ENCODE peak calls at places on chromosomes 6 and 20, in five cellular contexts. I is stomach; Y is naive thymus-derived CD4-positive, alpha-beta T cell; K is mucosa of descending colon; J is cardiac muscle cell. C is an unnamed sample.

GRCh38 chr6:121354764-121355163 is 20.5 kb upstream of the TBC1D32 start:
- DNase-seq in Y (no peak), K (no peak), J (no peak), I (no peak), C (peak; percentile 14)

GRCh38 chr6:32853541-32854375 is at the start of the genes PSMB9 and TAP1:
- DNase-seq in J (peak; percentile 94), I (peak; percentile 96), Y (peak; percentile 97), K (peak; percentile 96), C (peak; percentile 81)

GRCh38 chr20:57180954-57181353 is 85.5 kb downstream of the BMP7 start:
- DNase-seq in Y (no peak), J (no peak), I (no peak), K (no peak), C (no peak)

GRCh38 chr6:79111549-79111948 is 33.5 kb upstream of the PHIP start:
- DNase-seq in K (no peak), I (no peak), Y (no peak), J (no peak), C (no peak)

GRCh38 chr20:49712918-49713778 is 530 bp downstream of the B4GALT5 start:
- DNase-seq in Y (peak; percentile 21), K (peak; percentile 73), I (peak; percentile 44), J (no peak), C (peak; percentile 43)

GRCh38 chr6:90266845-90267621 is 29.6 kb downstream of the BACH2 start:
- DNase-seq in Y (peak; percentile 86), J (no peak), K (no peak), I (no peak), C (no peak)

GRCh38 chr6:169188051-169188863 is 65.4 kb downstream of the THBS2 start:
- DNase-seq in Y (no peak), K (no peak), I (no peak), J (peak; percentile 84), C (no peak)

GRCh38 chr6:116136933-116137340 is 11.0 kb upstream of the COL10A1 start:
- DNase-seq in Y (no peak), I (no peak), J (peak; percentile 49), K (no peak), C (no peak)

GRCh38 chr20:43534791-43535350 is 24.0 kb upstream of the SGK2 start:
- DNase-seq in I (no peak), J (no peak), Y (no peak), K (no peak), C (no peak)

GRCh38 chr20:38573381-38573780 is 7.6 kb upstream of the ADIG start:
- DNase-seq in J (no peak), I (no peak), K (no peak), Y (no peak), C (no peak)
- H3K36me3 ChIP-seq in J (peaks cover 37% of the 10 kb centered on the region), I (peaks cover 95% of the 10 kb centered on the region), K (peaks cover 11% of the 10 kb centered on the region), Y (peaks cover 7% of the 10 kb centered on the region), C (peaks cover 15% of the 10 kb centered on the region)

GRCh38 chr20:61737812-61738443 is 327.8 kb downstream of the TAF4 start:
- DNase-seq in J (no peak), I (no peak), Y (no peak), K (no peak), C (no peak)
- H3K4me1 ChIP-seq in J (no peaks in the 10 kb centered on the region), I (no peaks in the 10 kb centered on the region), Y (no peaks in the 10 kb centered on the region), K (no peaks in the 10 kb centered on the region), C (no peaks in the 10 kb centered on the region)

DNA sequence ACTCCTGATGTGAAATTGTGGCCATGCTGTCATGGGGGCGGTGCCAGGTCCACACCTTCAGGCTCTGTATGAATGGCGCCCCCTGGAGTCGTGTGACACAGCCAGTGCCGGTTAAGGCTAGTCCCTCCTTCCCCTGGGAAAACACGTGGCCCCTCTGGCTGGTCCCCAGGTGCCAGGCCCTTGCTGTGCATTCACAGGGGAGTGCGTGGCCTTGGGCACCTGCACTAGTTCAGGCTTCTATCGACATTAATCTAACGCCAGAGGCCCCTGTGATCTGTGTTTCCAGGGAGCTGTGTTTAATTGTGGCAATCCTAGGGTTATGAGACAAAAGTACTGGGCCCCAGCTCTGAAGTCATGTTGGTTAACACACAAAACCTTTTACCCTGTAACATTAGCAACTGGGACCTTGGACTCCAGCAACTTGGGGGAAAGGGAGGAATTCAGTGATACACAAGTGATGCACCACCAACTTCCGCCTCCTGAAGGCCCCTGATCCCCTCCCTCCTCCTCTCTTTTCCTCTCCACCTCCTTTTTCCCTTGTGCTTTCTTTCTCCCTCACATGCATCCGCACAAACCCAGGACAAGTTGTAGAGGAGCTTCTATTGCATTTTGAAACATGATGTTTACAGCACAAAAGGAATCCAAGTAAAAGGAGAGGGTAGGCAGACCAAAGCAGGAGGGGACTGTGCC is 74.0 kb downstream of the SSR1 start:
- DNase-seq in K (peak; percentile 93), J (peak; percentile 68), I (peak; percentile 96), Y (peak; percentile 72), C (peak; percentile 95)
- H3K36me3 ChIP-seq in K (no peaks in the 10 kb centered on the region), J (peaks cover 4% of the 10 kb centered on the region), I (peaks cover 39% of the 10 kb centered on the region), Y (no peaks in the 10 kb centered on the region), C (peaks cover 2% of the 10 kb centered on the region)

DNA sequence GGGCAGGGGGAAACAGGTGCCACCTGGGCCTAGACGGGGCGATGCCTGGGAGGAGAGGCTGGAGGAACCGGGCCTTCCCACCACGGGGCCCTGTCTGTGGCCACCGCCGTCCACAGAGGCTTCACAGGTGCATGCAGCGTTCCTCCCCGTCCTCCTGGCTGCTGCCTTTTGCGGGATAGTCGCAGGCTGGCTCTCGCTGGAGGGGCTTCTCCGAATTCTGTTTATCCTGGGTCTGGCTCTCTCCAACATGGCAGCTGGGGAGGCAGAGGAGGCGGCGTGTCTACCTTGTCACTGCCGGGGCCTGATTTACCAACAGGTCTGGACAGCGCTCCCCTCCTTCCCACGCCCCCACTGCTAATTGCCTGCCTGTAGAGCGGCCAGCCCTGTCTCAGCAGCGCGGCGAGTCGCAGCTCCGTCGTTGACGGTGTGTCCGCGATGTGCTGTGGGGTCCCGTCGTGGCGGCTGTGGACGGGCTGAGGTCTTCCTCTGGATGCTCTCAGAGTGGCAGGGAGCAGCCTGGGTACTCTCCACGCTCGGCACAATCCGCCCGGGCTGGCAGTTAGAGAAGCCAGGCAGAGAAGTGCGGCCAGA is 262.9 kb downstream of the TAF4 start:
- DNase-seq in I (no peak), Y (no peak), J (no peak), K (peak; percentile 5), C (no peak)
- H3K4me1 ChIP-seq in I (peaks cover 21% of the 10 kb centered on the region), Y (no peaks in the 10 kb centered on the region), J (no peaks in the 10 kb centered on the region), K (no peaks in the 10 kb centered on the region), C (no peaks in the 10 kb centered on the region)

DNA sequence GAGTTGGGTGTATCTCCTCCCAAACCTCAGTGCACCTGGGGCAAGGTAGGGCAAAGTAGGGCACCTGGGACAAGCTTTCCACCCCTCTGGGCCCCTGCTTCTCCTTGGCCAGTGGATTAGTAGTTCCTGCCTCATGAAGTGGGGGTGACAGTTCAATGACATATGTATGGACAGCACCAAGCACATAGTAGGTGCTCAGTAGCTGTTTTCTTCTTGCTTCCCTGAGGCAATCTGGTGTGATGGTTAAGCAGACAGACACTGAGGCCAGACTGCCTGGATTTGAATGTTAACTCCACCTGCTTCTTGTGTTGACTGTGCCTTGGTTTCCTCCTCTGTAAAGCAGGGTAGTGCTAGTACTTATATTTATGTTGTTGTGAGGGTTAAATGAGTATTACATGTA is 25.8 kb downstream of the EPB41L1 start:
- DNase-seq in K (no peak), Y (no peak), J (no peak), I (no peak), C (no peak)
- H3K36me3 ChIP-seq in K (no peaks in the 10 kb centered on the region), Y (no peaks in the 10 kb centered on the region), J (peaks cover 10% of the 10 kb centered on the region), I (peaks cover 94% of the 10 kb centered on the region), C (peaks cover 15% of the 10 kb centered on the region)

DNA sequence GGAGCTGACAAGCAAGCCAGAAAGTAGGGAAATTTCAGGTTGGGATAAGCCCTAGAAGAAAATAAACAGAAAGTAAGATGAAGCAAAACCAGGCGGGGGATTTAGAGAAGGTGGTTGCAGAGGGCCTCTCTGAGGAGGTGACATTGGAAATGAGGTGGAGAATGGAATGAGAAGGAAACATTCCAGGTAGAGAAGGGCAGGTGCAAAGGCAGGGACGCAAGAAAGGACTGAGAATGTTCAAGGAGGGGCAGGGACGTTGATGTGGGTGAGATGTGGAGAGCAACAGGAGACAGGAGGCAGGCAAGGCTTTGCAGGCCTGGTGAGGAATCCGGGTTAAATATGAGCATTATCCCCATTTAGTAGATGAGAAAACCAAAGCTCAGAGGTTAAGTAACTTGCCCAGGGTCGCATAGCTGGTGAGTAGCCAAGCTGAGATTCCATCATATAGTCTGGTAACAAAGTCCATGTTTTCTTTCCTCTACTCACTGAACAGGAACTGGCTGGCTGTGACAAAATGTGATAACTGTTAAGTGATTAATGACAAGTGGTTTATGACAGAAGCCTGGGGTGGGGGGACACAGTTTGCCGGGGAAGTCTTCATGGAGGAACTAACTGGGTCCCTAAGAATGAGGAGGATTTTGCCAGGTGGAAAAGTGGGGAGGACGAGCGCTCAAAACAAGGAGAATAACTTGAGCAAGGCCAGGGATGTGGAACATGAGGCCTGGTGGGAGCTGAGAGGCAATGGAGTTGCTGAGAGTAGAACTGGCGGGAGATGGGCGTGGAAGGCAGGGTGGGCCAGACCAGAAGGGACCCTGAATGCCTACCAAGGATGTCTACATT is 32.6 kb downstream of the MRPL14 start:
- DNase-seq in Y (no peak), K (no peak), I (no peak), J (no peak), C (no peak)
- H3K4me1 ChIP-seq in Y (no peaks in the 10 kb centered on the region), K (peaks cover 11% of the 10 kb centered on the region), I (peaks cover 6% of the 10 kb centered on the region), J (no peaks in the 10 kb centered on the region), C (peaks cover 3% of the 10 kb centered on the region)